ENCODE peak calls at places on chromosomes 2 and 18, in eight cellular contexts. E is GM23248, R is HCT116, Y is GM23338, S is fibroblast of lung, W is mammary epithelial cell, H is K562, O is H1. F is an unnamed sample.
A peak's percentile ranks its signal among the peaks of the same experiment; 100 is the strongest.

GRCh38 chr18:72799106-72799505 is 68.7 kb downstream of the NETO1 start:
- DNase-seq in O (no peak), Y (no peak), H (no peak), R (no peak), E (no peak), W (peak; percentile 64), S (no peak), F (no peak)

GRCh38 chr2:56199492-56199891 is 15.7 kb downstream of the CCDC85A start:
- DNase-seq in Y (no peak), E (peak; percentile 78), H (no peak), O (no peak), W (peak; percentile 24), S (no peak), R (no peak), F (no peak)

GRCh38 chr2:23452853-23453420 is 68.0 kb downstream of the KLHL29 start:
- DNase-seq in R (no peak), S (peak; percentile 21), O (no peak), Y (no peak), H (no peak), W (peak; percentile 23), E (no peak), F (peak; percentile 68)

GRCh38 chr2:204896146-204896545 is 350.9 kb downstream of the PARD3B start:
- DNase-seq in S (no peak), O (no peak), Y (no peak), E (no peak), R (no peak), W (no peak), H (no peak), F (no peak)

GRCh38 chr2:202870431-202871160 is 970 bp downstream of the ICA1L start:
- DNase-seq in O (peak; percentile 83), S (peak; percentile 46), Y (peak; percentile 95), W (peak; percentile 84), H (peak; percentile 43), R (peak; percentile 78), E (peak; percentile 52), F (no peak)

GRCh38 chr18:44180683-44181082 is 500.0 kb upstream of the SETBP1 start:
- DNase-seq in S (peak; percentile 86), Y (no peak), H (no peak), O (no peak), W (peak; percentile 72), R (no peak), E (peak; percentile 40), F (no peak)

GRCh38 chr2:134537121-134537520 is 181.7 kb downstream of the TMEM163 start:
- DNase-seq in H (no peak), S (no peak), Y (no peak), W (no peak), O (no peak), E (no peak), R (no peak), F (no peak)

GRCh38 chr2:150120271-150120950 is 367.1 kb downstream of the RND3 start:
- DNase-seq in S (no peak), Y (peak; percentile 38), R (no peak), H (no peak), O (no peak), E (no peak), W (no peak), F (no peak)

GRCh38 chr2:200618590-200619021 is 32.8 kb downstream of the AOX1 start:
- DNase-seq in Y (no peak), R (no peak), W (no peak), O (no peak), S (peak; percentile 89), E (peak; percentile 61), H (no peak), F (peak; percentile 97)

GRCh38 chr18:7520200-7520780 is 46.8 kb upstream of the PTPRM start:
- DNase-seq in W (no peak), O (no peak), H (no peak), Y (no peak), E (no peak), S (no peak), R (no peak), F (no peak)

GRCh38 chr18:62979172-62979571 is 263.8 kb downstream of the PHLPP1 start:
- DNase-seq in H (no peak), Y (no peak), O (no peak), S (peak; percentile 94), E (peak; percentile 78), W (peak; percentile 77), R (no peak), F (no peak)

GRCh38 chr2:156622491-156622890 is 186.3 kb downstream of the GPD2 start:
- DNase-seq in E (no peak), O (no peak), H (no peak), S (no peak), Y (no peak), W (no peak), R (no peak), F (no peak)

GRCh38 chr2:110727923-110728322 is 4.5 kb upstream of the ACOXL start:
- DNase-seq in H (no peak), E (no peak), S (no peak), W (no peak), R (no peak), Y (no peak), O (no peak), F (no peak)

GRCh38 chr2:43399515-43400245 is 173.3 kb upstream of the ZFP36L2 start:
- DNase-seq in R (no peak), S (peak; percentile 94), O (no peak), H (no peak), W (no peak), E (peak; percentile 58), Y (no peak), F (no peak)

DNA sequence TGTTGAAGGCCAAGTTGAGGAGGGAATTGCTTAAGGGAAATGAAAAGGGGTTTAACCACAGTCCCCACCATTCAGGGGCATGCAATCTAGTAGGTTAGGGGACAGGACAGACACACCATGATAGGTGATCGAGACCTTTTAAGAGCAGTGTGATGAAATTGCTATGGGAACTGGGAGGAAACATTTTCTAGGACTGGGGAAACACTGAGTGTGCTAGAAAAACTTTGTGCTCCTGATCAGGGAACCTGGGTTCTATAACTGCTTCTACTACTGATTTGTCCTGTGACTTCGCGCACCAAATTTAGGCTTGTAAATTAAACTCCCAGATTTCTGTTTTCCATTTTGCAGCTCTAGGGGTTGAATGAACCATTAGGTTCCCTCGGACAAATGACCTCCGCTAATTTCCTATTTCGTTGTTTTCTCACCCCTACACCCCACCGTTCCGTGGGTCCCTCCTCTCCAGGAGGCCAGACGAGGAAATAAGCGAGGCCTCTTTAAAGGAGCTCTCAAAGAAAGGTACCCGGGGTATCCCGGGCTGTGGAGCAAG is 371 bp upstream of the LCLAT1 start:
- DNase-seq in H (no peak), W (no peak), S (no peak), O (no peak), R (no peak), E (peak; percentile 60), Y (peak; percentile 21), F (no peak)
- TF ChIP-seq EZH2 in H (no peak), W (no peak), S (no peak), O (no peak), R (no peak), E (no peak), Y (no peak), F (no peak)

GRCh38 chr2:26914963-26915310 is 55.5 kb upstream of the MAPRE3 start:
- DNase-seq in E (no peak), S (no peak), R (no peak), H (no peak), W (no peak), O (no peak), Y (no peak), F (no peak)

GRCh38 chr2:26914286-26914962 is 56.0 kb upstream of the MAPRE3 start:
- DNase-seq in E (no peak), R (no peak), O (peak; percentile 52), H (no peak), W (no peak), S (no peak), Y (peak; percentile 51), F (no peak)

GRCh38 chr2:26910176-26910575 is 60.3 kb upstream of the MAPRE3 start:
- DNase-seq in E (no peak), H (no peak), R (no peak), W (no peak), S (no peak), O (no peak), Y (no peak), F (no peak)

GRCh38 chr2:26913599-26914285 is 56.7 kb upstream of the MAPRE3 start:
- DNase-seq in O (no peak), R (no peak), Y (no peak), S (no peak), W (no peak), E (peak; percentile 65), H (no peak), F (no peak)

GRCh38 chr2:26911911-26912861 is 58.3 kb upstream of the MAPRE3 start:
- DNase-seq in S (no peak), O (peak; percentile 62), R (no peak), H (no peak), W (no peak), Y (peak; percentile 85), E (peak; percentile 16), F (no peak)
- TF ChIP-seq EZH2 in S (peak; percentile 74), O (no peak), R (no peak), H (no peak), W (peak; percentile 76), Y (no peak), E (peak; percentile 13), F (no peak)

GRCh38 chr2:172079838-172080640 is 5.3 kb upstream of the DLX1 start:
- DNase-seq in E (no peak), Y (peak; percentile 52), S (no peak), R (no peak), O (no peak), W (no peak), H (no peak), F (no peak)

GRCh38 chr2:172082105-172082943 is 3.0 kb upstream of the DLX1 start:
- DNase-seq in E (no peak), R (no peak), H (no peak), O (no peak), Y (peak; percentile 64), W (no peak), S (no peak), F (no peak)

GRCh38 chr2:172081248-172082022 is 3.9 kb upstream of the DLX1 start:
- DNase-seq in S (no peak), O (peak; percentile 69), W (no peak), R (no peak), E (no peak), H (no peak), Y (peak; percentile 76), F (no peak)

GRCh38 chr2:172079416-172079815 is 5.9 kb upstream of the DLX1 start:
- DNase-seq in H (no peak), E (no peak), W (no peak), Y (no peak), O (no peak), S (no peak), R (no peak), F (no peak)

GRCh38 chr2:172080641-172081230 is 4.6 kb upstream of the DLX1 start:
- DNase-seq in O (no peak), S (no peak), W (no peak), Y (no peak), H (no peak), R (no peak), E (no peak), F (no peak)
- TF ChIP-seq EZH2 in O (peak; percentile 49), S (no peak), W (no peak), Y (peak; percentile 9), H (no peak), R (no peak), E (no peak), F (no peak)

DNA sequence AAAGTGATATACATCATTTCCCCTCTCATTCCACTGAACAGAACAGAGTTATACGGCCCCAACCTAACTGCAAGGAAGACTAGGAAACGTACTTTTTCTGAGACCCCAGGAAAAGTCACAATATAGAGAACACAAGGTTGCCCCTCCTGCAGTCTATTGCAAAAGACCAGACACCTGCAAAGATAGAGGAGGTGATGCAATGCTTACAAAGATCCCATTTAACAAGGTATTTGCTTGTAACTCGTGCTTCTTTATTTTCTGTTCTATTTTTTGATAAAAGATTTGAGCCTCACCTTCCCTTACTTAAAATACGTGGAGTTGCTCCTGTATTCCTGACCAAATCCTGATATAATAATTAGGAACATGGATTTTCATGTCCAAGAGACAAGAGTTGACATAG is 793.0 kb upstream of the ID2 start:
- DNase-seq in E (no peak), Y (no peak), O (no peak), R (no peak), W (no peak), S (no peak), H (no peak), F (no peak)
- TF ChIP-seq EZH2 in E (no peak), Y (no peak), O (no peak), R (no peak), W (no peak), S (no peak), H (no peak), F (no peak)

F was measured in SK-N-MC.